ENCODE peak calls at places on chromosomes 13 and 19, in seven cellular contexts. X is AG04450; C is WTC11; F is stimulated activated CD8-positive, alpha-beta memory T cell treated with anti-CD3 and anti-CD28 coated beads, Interleukin-15, amount 100 ng/mL, for 48 hours; W is NCI-H1417; U is mucosa of descending colon; J is left cardiac atrium. Y is an unnamed sample.

GRCh38 chr19:45442927-45443461 is 19.3 kb upstream of the ERCC1 start:
- DNase-seq in X (no peak), C (peak; percentile 38), F (no peak), W (peak; percentile 54), U (peak; percentile 61), J (peak; percentile 72), Y (peak; percentile 60)

GRCh38 chr19:17889609-17890214 is 18.0 kb downstream of the SLC5A5 start:
- DNase-seq in X (no peak), C (peak; percentile 80), F (no peak), W (no peak), U (peak; percentile 55), J (no peak), Y (peak; percentile 24)

GRCh38 chr19:18896421-18896841 is 473 bp upstream of the CERS1 start:
- DNase-seq in X (no peak), C (peak; percentile 25), F (no peak), W (peak; percentile 13), U (no peak), J (no peak), Y (no peak)

GRCh38 chr19:12580180-12580694 is 29.0 kb upstream of the ZNF564 start:
- DNase-seq in X (peak; percentile 49), C (no peak), F (no peak), W (no peak), U (no peak), J (no peak), Y (peak; percentile 53)

GRCh38 chr13:48804836-48805601 is 151.3 kb downstream of the CYSLTR2 start:
- DNase-seq in X (no peak), C (no peak), F (no peak), W (no peak), U (no peak), J (no peak), Y (peak; percentile 67)

GRCh38 chr19:15251010-15251748 is 18.9 kb upstream of the EPHX3 start:
- DNase-seq in X (peak; percentile 20), C (no peak), F (no peak), W (no peak), U (no peak), J (peak; percentile 66), Y (peak; percentile 77)

GRCh38 chr19:37466277-37466797 is 907 bp downstream of the ZNF569 start:
- DNase-seq in X (no peak), C (peak; percentile 11), F (no peak), W (no peak), U (peak; percentile 6), J (no peak), Y (no peak)

GRCh38 chr19:2226051-2226839 is 9.9 kb downstream of the PLEKHJ1 start:
- DNase-seq in X (no peak), C (no peak), F (no peak), W (no peak), U (no peak), J (no peak), Y (no peak)

GRCh38 chr13:52001120-52001731 is 10.0 kb downstream of the ATP7B start:
- DNase-seq in X (peak; percentile 11), C (no peak), F (no peak), W (peak; percentile 72), U (no peak), J (no peak), Y (peak; percentile 37)

GRCh38 chr19:9917322-9917721 is 19.0 kb downstream of the OLFM2 start:
- DNase-seq in X (no peak), C (peak; percentile 47), F (no peak), W (peak; percentile 46), U (peak; percentile 38), J (no peak), Y (peak; percentile 51)

GRCh38 chr13:111394211-111394922 is 73.9 kb downstream of the TEX29 start:
- DNase-seq in X (no peak), C (no peak), F (no peak), W (no peak), U (no peak), J (no peak), Y (no peak)